ENCODE peak calls at places on chromosomes 6 and 20, in eight cellular contexts. O is kidney glomerular epithelial cell; J is Daoy; Q is endothelial cell; E is CD4-positive, alpha-beta memory T cell; V is NCI-H524 treated with DMSO at 0.1 percent for 48 hours; L is CD4-positive, alpha-beta T cell; H is occipital lobe. I is an unnamed sample.

GRCh38 chr6:26170181-26170580 is 83.0 kb downstream of the HFE start:
- DNase-seq in V (no peak), J (no peak), O (no peak), Q (no peak), L (no peak), H (no peak), E (no peak), I (no peak)

GRCh38 chr20:34530342-34530741 is 14.1 kb downstream of the DYNLRB1 start:
- DNase-seq in H (no peak), J (no peak), E (no peak), L (no peak), O (no peak), Q (no peak), V (no peak), I (no peak)

GRCh38 chr6:11251553-11252358 is 19.3 kb upstream of the NEDD9 start:
- DNase-seq in J (peak; percentile 71), V (no peak), E (no peak), L (no peak), H (peak; percentile 56), Q (no peak), O (peak; percentile 66), I (no peak)

GRCh38 chr6:158284340-158285210 is 27.7 kb upstream of the TULP4 start:
- DNase-seq in L (no peak), E (peak; percentile 45), J (peak; percentile 89), V (peak; percentile 68), H (peak; percentile 19), Q (no peak), O (no peak), I (no peak)

GRCh38 chr6:19831358-19831757 is 5.8 kb upstream of the ID4 start:
- DNase-seq in J (no peak), V (no peak), Q (no peak), O (peak; percentile 48), L (no peak), H (no peak), E (no peak), I (no peak)

GRCh38 chr6:16163535-16164300 is 34.8 kb downstream of the MYLIP start:
- DNase-seq in L (no peak), O (peak; percentile 36), J (no peak), V (no peak), E (no peak), H (no peak), Q (no peak), I (no peak)

GRCh38 chr20:33993800-33994623 is at the start of gene RALY:
- DNase-seq in O (peak; percentile 48), J (peak; percentile 88), Q (peak; percentile 78), L (peak; percentile 72), V (peak; percentile 30), E (peak; percentile 93), H (peak; percentile 76), I (peak; percentile 82)

GRCh38 chr20:46350201-46350985 is 42.1 kb upstream of the CDH22 start:
- DNase-seq in O (peak; percentile 66), L (no peak), J (peak; percentile 88), H (no peak), Q (no peak), V (no peak), E (no peak), I (no peak)

GRCh38 chr6:161748535-161749386 is 474.9 kb upstream of the AGPAT4 start:
- DNase-seq in Q (peak; percentile 85), J (peak; percentile 54), O (peak; percentile 12), L (no peak), E (no peak), V (peak; percentile 22), H (peak; percentile 2), I (no peak)

GRCh38 chr20:43548273-43548880 is 10.4 kb upstream of the SGK2 start:
- DNase-seq in E (no peak), L (no peak), O (no peak), Q (no peak), V (no peak), H (no peak), J (no peak), I (no peak)

GRCh38 chr6:131861356-131861755 is 53.5 kb downstream of the ENPP1 start:
- DNase-seq in L (no peak), E (no peak), J (no peak), V (no peak), O (no peak), H (no peak), Q (no peak), I (no peak)

GRCh38 chr20:6041808-6042265 is 12.0 kb downstream of the LRRN4 start:
- DNase-seq in J (no peak), L (no peak), Q (no peak), O (no peak), V (no peak), H (no peak), E (no peak), I (no peak)

GRCh38 chr6:144296973-144297372 is 11.8 kb downstream of the UTRN start:
- DNase-seq in H (no peak), V (no peak), J (no peak), L (no peak), O (no peak), Q (no peak), E (no peak), I (no peak)

GRCh38 chr6:163306000-163306399 is 108.5 kb upstream of the QKI start:
- DNase-seq in J (no peak), Q (no peak), V (no peak), H (no peak), L (no peak), E (no peak), O (no peak), I (no peak)

GRCh38 chr6:101887532-101887931 is 494.0 kb downstream of the GRIK2 start:
- DNase-seq in V (no peak), L (no peak), E (no peak), H (no peak), O (no peak), J (no peak), Q (no peak), I (no peak)

I was measured in effector memory CD8-positive, alpha-beta T cell.